ENCODE peak calls at places on chromosome 2, in five cellular contexts. One of them, this sample, is unnamed.

GRCh38 chr2:179861027-179861776 is at the start of gene ZNF385B:
- DNase-seq in NCI-H1105: peak; percentile 26
- DNase-seq in naive thymus-derived CD4-positive, alpha-beta T cell: no peak
- DNase-seq in germinal center: peak; percentile 30
- DNase-seq in HEK293T: peak; percentile 43
- DNase-seq in this sample: peak; percentile 36

GRCh38 chr2:157355618-157356017 is 30.0 kb upstream of the ERMN start:
- DNase-seq in germinal center: no peak
- DNase-seq in HEK293T: no peak
- DNase-seq in naive thymus-derived CD4-positive, alpha-beta T cell: no peak
- DNase-seq in NCI-H1105: no peak
- DNase-seq in this sample: peak; percentile 17

GRCh38 chr2:109289823-109290222 is 160.8 kb downstream of the SH3RF3 start:
- DNase-seq in naive thymus-derived CD4-positive, alpha-beta T cell: no peak
- DNase-seq in HEK293T: no peak
- DNase-seq in NCI-H1105: no peak
- DNase-seq in germinal center: no peak
- DNase-seq in this sample: no peak

GRCh38 chr2:26238301-26238958 is 6.0 kb downstream of the HADHA start:
- DNase-seq in HEK293T: no peak
- DNase-seq in germinal center: no peak
- DNase-seq in naive thymus-derived CD4-positive, alpha-beta T cell: no peak
- DNase-seq in NCI-H1105: no peak
- DNase-seq in this sample: no peak

GRCh38 chr2:218229239-218229638 is 12.2 kb downstream of the ARPC2 start:
- DNase-seq in NCI-H1105: no peak
- DNase-seq in germinal center: peak; percentile 33
- DNase-seq in naive thymus-derived CD4-positive, alpha-beta T cell: peak; percentile 54
- DNase-seq in HEK293T: no peak
- DNase-seq in this sample: peak; percentile 86

GRCh38 chr2:28293416-28293815 is 99.2 kb upstream of the FOSL2 start:
- DNase-seq in NCI-H1105: no peak
- DNase-seq in germinal center: no peak
- DNase-seq in HEK293T: no peak
- DNase-seq in naive thymus-derived CD4-positive, alpha-beta T cell: no peak
- DNase-seq in this sample: no peak

GRCh38 chr2:34012728-34013302 is 413.7 kb upstream of the FAM98A start:
- DNase-seq in NCI-H1105: peak; percentile 12
- DNase-seq in HEK293T: peak; percentile 55
- DNase-seq in naive thymus-derived CD4-positive, alpha-beta T cell: no peak
- DNase-seq in germinal center: peak; percentile 5
- DNase-seq in this sample: peak; percentile 71

GRCh38 chr2:142961202-142961601 is 83.7 kb downstream of the KYNU start:
- DNase-seq in NCI-H1105: no peak
- DNase-seq in HEK293T: no peak
- DNase-seq in germinal center: no peak
- DNase-seq in naive thymus-derived CD4-positive, alpha-beta T cell: no peak
- DNase-seq in this sample: no peak

GRCh38 chr2:174059875-174060226 is 94.7 kb upstream of the SP3 start:
- DNase-seq in HEK293T: no peak
- DNase-seq in NCI-H1105: no peak
- DNase-seq in naive thymus-derived CD4-positive, alpha-beta T cell: no peak
- DNase-seq in germinal center: no peak
- DNase-seq in this sample: peak; percentile 25

GRCh38 chr2:102474785-102475184 is 1.8 kb downstream of the SLC9A4 start:
- DNase-seq in germinal center: no peak
- DNase-seq in naive thymus-derived CD4-positive, alpha-beta T cell: no peak
- DNase-seq in NCI-H1105: no peak
- DNase-seq in HEK293T: no peak
- DNase-seq in this sample: no peak

GRCh38 chr2:218703341-218703740 is 7.3 kb upstream of the TTLL4 start:
- DNase-seq in HEK293T: no peak
- DNase-seq in NCI-H1105: no peak
- DNase-seq in naive thymus-derived CD4-positive, alpha-beta T cell: no peak
- DNase-seq in germinal center: no peak
- DNase-seq in this sample: no peak

GRCh38 chr2:171316220-171316619 is 117.6 kb downstream of the METTL8 start:
- DNase-seq in NCI-H1105: no peak
- DNase-seq in naive thymus-derived CD4-positive, alpha-beta T cell: no peak
- DNase-seq in HEK293T: no peak
- DNase-seq in germinal center: no peak
- DNase-seq in this sample: no peak

GRCh38 chr2:220966636-220967035 is 605.5 kb downstream of the EPHA4 start:
- DNase-seq in naive thymus-derived CD4-positive, alpha-beta T cell: no peak
- DNase-seq in germinal center: no peak
- DNase-seq in HEK293T: no peak
- DNase-seq in NCI-H1105: no peak
- DNase-seq in this sample: peak; percentile 91

GRCh38 chr2:165293439-165294420 is 54.5 kb downstream of the SCN2A start:
- DNase-seq in NCI-H1105: peak; percentile 91
- DNase-seq in HEK293T: peak; percentile 63
- DNase-seq in germinal center: peak; percentile 58
- DNase-seq in naive thymus-derived CD4-positive, alpha-beta T cell: peak; percentile 81
- DNase-seq in this sample: peak; percentile 87

GRCh38 chr2:174692256-174692830 is 71.9 kb downstream of the CHRNA1 start:
- DNase-seq in NCI-H1105: no peak
- DNase-seq in naive thymus-derived CD4-positive, alpha-beta T cell: no peak
- DNase-seq in germinal center: no peak
- DNase-seq in HEK293T: no peak
- DNase-seq in this sample: no peak

GRCh38 chr2:11864724-11865123 is 118.3 kb downstream of the LPIN1 start:
- DNase-seq in HEK293T: no peak
- DNase-seq in naive thymus-derived CD4-positive, alpha-beta T cell: no peak
- DNase-seq in germinal center: no peak
- DNase-seq in NCI-H1105: no peak
- DNase-seq in this sample: no peak

GRCh38 chr2:143852748-143853147 is 667.2 kb downstream of the ZEB2 start:
- DNase-seq in germinal center: no peak
- DNase-seq in HEK293T: peak; percentile 16
- DNase-seq in naive thymus-derived CD4-positive, alpha-beta T cell: no peak
- DNase-seq in NCI-H1105: no peak
- DNase-seq in this sample: no peak

GRCh38 chr2:156532989-156533388 is 96.8 kb downstream of the GPD2 start:
- DNase-seq in naive thymus-derived CD4-positive, alpha-beta T cell: no peak
- DNase-seq in germinal center: no peak
- DNase-seq in NCI-H1105: no peak
- DNase-seq in HEK293T: no peak
- DNase-seq in this sample: no peak

GRCh38 chr2:41400057-41400665 is 647.7 kb upstream of the PKDCC start:
- DNase-seq in germinal center: no peak
- DNase-seq in naive thymus-derived CD4-positive, alpha-beta T cell: no peak
- DNase-seq in NCI-H1105: no peak
- DNase-seq in HEK293T: peak; percentile 25
- DNase-seq in this sample: peak; percentile 1

GRCh38 chr2:25479761-25480160 is 138.0 kb upstream of the DNMT3A start:
- DNase-seq in HEK293T: no peak
- DNase-seq in germinal center: no peak
- DNase-seq in naive thymus-derived CD4-positive, alpha-beta T cell: no peak
- DNase-seq in NCI-H1105: no peak
- DNase-seq in this sample: no peak

GRCh38 chr2:208136695-208137094 is 7.1 kb upstream of the CRYGC start:
- DNase-seq in HEK293T: no peak
- DNase-seq in naive thymus-derived CD4-positive, alpha-beta T cell: no peak
- DNase-seq in NCI-H1105: no peak
- DNase-seq in germinal center: no peak
- DNase-seq in this sample: no peak

GRCh38 chr2:26528870-26529269 is 50.9 kb upstream of the OTOF start:
- DNase-seq in HEK293T: no peak
- DNase-seq in NCI-H1105: no peak
- DNase-seq in germinal center: no peak
- DNase-seq in naive thymus-derived CD4-positive, alpha-beta T cell: no peak
- DNase-seq in this sample: no peak